ENCODE peak calls at places on chromosome 10, in eight cellular contexts. Q, J, P, R, I, N, T and A are unnamed samples.

GRCh38 chr10:103692421-103693069 is 162.8 kb downstream of the SH3PXD2A start:
- ATAC-seq in Q (no peak), J (no peak), P (peak), R (no peak), I (no peak), N (no peak), T (no peak), A (no peak)

GRCh38 chr10:124722812-124723783 is 21.1 kb downstream of the FAM53B start:
- ATAC-seq in Q (peak), J (peak), P (peak), R (no peak), I (no peak), N (peak), T (no peak), A (peak)

GRCh38 chr10:89341136-89341535 is 13.3 kb downstream of the IFIT3 start:
- ATAC-seq in Q (no peak), J (no peak), P (no peak), R (no peak), I (no peak), N (peak), T (no peak), A (no peak)

GRCh38 chr10:89553064-89553734 is 17.8 kb upstream of the SLC16A12 start:
- ATAC-seq in Q (peak), J (peak), P (no peak), R (no peak), I (no peak), N (no peak), T (peak), A (peak)

GRCh38 chr10:104935656-104936055 is 294.6 kb downstream of the SORCS3 start:
- ATAC-seq in Q (no peak), J (no peak), P (no peak), R (no peak), I (no peak), N (no peak), T (no peak), A (no peak)

GRCh38 chr10:16449454-16449853 is 12.6 kb downstream of the PTER start:
- ATAC-seq in Q (no peak), J (no peak), P (no peak), R (no peak), I (no peak), N (no peak), T (no peak), A (no peak)

GRCh38 chr10:87957702-87958101 is 94.3 kb downstream of the PTEN start:
- ATAC-seq in Q (no peak), J (no peak), P (no peak), R (no peak), I (no peak), N (no peak), T (no peak), A (no peak)

GRCh38 chr10:48548531-48549135 is 56.2 kb downstream of the ARHGAP22 start:
- ATAC-seq in Q (no peak), J (no peak), P (peak), R (peak), I (no peak), N (no peak), T (no peak), A (no peak)

GRCh38 chr10:78712147-78712546 is 356.6 kb upstream of the ZMIZ1 start:
- ATAC-seq in Q (peak), J (no peak), P (peak), R (no peak), I (no peak), N (no peak), T (peak), A (no peak)

GRCh38 chr10:133235891-133236321 is 1.7 kb upstream of the VENTX start:
- ATAC-seq in Q (peak), J (no peak), P (no peak), R (no peak), I (no peak), N (peak), T (no peak), A (peak)

GRCh38 chr10:131024259-131025131 is 287.0 kb downstream of the TCERG1L start:
- ATAC-seq in Q (no peak), J (no peak), P (no peak), R (no peak), I (peak), N (no peak), T (no peak), A (no peak)

GRCh38 chr10:30589441-30589840 is 40.1 kb downstream of the LYZL2 start:
- ATAC-seq in Q (peak), J (no peak), P (no peak), R (no peak), I (no peak), N (no peak), T (no peak), A (no peak)

GRCh38 chr10:7488418-7488829 is 77.6 kb upstream of the SFMBT2 start:
- ATAC-seq in Q (peak), J (no peak), P (no peak), R (no peak), I (peak), N (peak), T (no peak), A (peak)

GRCh38 chr10:5684971-5685763 is 529 bp downstream of the TASOR2 start:
- ATAC-seq in Q (peak), J (peak), P (peak), R (peak), I (peak), N (peak), T (peak), A (peak)

GRCh38 chr10:71526662-71527061 is 129.9 kb downstream of the CDH23 start:
- ATAC-seq in Q (no peak), J (no peak), P (no peak), R (no peak), I (no peak), N (no peak), T (no peak), A (no peak)

GRCh38 chr10:74081918-74082317 is 68.7 kb downstream of the AP3M1 start:
- ATAC-seq in Q (no peak), J (no peak), P (no peak), R (no peak), I (no peak), N (no peak), T (no peak), A (peak)

GRCh38 chr10:22657028-22657427 is 57.4 kb downstream of the PIP4K2A start:
- ATAC-seq in Q (peak), J (no peak), P (no peak), R (no peak), I (no peak), N (no peak), T (no peak), A (no peak)

GRCh38 chr10:124145109-124145860 is 51.9 kb upstream of the CHST15 start:
- ATAC-seq in Q (peak), J (peak), P (no peak), R (no peak), I (peak), N (peak), T (no peak), A (peak)

GRCh38 chr10:116699049-116699782 is 43.1 kb downstream of the HSPA12A start:
- ATAC-seq in Q (peak), J (no peak), P (no peak), R (no peak), I (no peak), N (no peak), T (no peak), A (no peak)

GRCh38 chr10:89342219-89342966 is 14.6 kb downstream of the IFIT3 start:
- ATAC-seq in Q (peak), J (no peak), P (peak), R (no peak), I (no peak), N (peak), T (no peak), A (peak)

GRCh38 chr10:17673517-17674051 is 29.6 kb downstream of the STAM start:
- ATAC-seq in Q (no peak), J (no peak), P (peak), R (peak), I (peak), N (no peak), T (peak), A (no peak)

GRCh38 chr10:32943854-32944661 is 14.0 kb downstream of the ITGB1 start:
- ATAC-seq in Q (peak), J (peak), P (peak), R (peak), I (no peak), N (peak), T (no peak), A (peak)

GRCh38 chr10:76352300-76352699 is 920.9 kb downstream of the LRMDA start:
- ATAC-seq in Q (no peak), J (no peak), P (no peak), R (no peak), I (no peak), N (no peak), T (peak), A (no peak)
- TF ChIP-seq POLR2A in Q (no peak), J (no peak), P (no peak), R (no peak), I (no peak), N (no peak), T (no peak), A (no peak)

GRCh38 chr10:118341678-118342637 is at the start of gene FAM204A:
- ATAC-seq in Q (peak), J (peak), P (peak), R (peak), I (peak), N (peak), T (peak), A (peak)
- TF ChIP-seq POLR2A in Q (no peak), J (peak), P (peak), R (peak), I (peak), N (peak), T (peak), A (peak)

DNA sequence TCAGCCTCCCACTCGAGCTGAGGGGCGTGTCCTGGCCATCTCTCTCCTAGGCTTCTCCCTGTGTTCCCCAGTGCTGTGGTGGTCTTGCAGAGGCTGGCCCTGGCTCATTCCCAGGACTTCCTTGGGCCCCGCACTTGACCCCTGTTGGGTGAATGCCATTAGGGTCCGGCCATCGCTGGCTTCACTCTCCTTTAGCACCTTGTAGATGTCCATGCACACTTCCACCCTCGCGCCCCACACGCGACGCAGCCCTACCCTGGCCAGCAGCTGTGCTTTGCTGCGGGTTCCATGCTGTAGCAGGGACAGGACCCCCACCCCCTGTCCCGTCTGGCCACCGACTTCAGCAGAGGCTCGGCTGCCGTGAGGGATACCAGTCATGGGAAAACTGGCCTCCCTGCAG is 46.3 kb downstream of the PITRM1 start:
- ATAC-seq in Q (no peak), J (no peak), P (no peak), R (no peak), I (no peak), N (no peak), T (no peak), A (no peak)
- TF ChIP-seq POLR2A in Q (no peak), J (no peak), P (no peak), R (no peak), I (no peak), N (no peak), T (no peak), A (no peak)

GRCh38 chr10:129851941-129852650 is 112.0 kb downstream of the EBF3 start:
- ATAC-seq in Q (no peak), J (no peak), P (no peak), R (no peak), I (no peak), N (no peak), T (no peak), A (no peak)
- TF ChIP-seq POLR2A in Q (no peak), J (no peak), P (no peak), R (no peak), I (no peak), N (no peak), T (no peak), A (no peak)

DNA sequence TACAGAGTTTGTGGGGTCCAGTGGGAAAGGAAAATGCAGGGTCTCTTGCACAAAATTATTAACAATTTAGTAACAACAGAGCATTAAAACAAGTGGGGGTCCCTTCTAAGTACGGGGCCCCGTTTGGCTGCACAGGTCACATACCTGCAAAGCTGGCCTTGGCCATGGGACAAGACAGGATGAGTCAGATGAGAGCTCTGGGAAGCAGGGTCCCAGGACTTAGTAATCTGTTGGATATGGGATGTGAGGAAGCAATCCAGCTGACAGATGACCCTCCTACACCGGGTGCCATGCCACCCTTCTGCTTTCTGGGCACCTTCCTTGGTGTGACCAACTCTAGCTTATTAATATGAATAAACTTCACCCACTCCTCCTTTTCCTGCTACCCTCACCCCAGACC is 3.2 kb upstream of the DUSP5 start:
- ATAC-seq in Q (no peak), J (no peak), P (no peak), R (no peak), I (no peak), N (no peak), T (no peak), A (no peak)
- TF ChIP-seq POLR2A in Q (no peak), J (no peak), P (no peak), R (no peak), I (no peak), N (no peak), T (no peak), A (no peak)

GRCh38 chr10:102123223-102123622 is 3.1 kb upstream of the LDB1 start:
- ATAC-seq in Q (no peak), J (no peak), P (no peak), R (no peak), I (no peak), N (no peak), T (no peak), A (no peak)

GRCh38 chr10:102120987-102121738 is 995 bp upstream of the LDB1 start:
- ATAC-seq in Q (peak), J (peak), P (peak), R (no peak), I (no peak), N (peak), T (no peak), A (peak)

GRCh38 chr10:102121739-102122372 is 1.7 kb upstream of the LDB1 start:
- ATAC-seq in Q (peak), J (no peak), P (no peak), R (peak), I (no peak), N (no peak), T (no peak), A (no peak)

GRCh38 chr10:102120142-102120986 is at the start of gene LDB1:
- ATAC-seq in Q (peak), J (peak), P (peak), R (peak), I (peak), N (peak), T (peak), A (peak)

GRCh38 chr10:102122450-102122849 is 2.3 kb upstream of the LDB1 start:
- ATAC-seq in Q (no peak), J (no peak), P (no peak), R (no peak), I (no peak), N (no peak), T (no peak), A (no peak)
- TF ChIP-seq POLR2A in Q (no peak), J (no peak), P (no peak), R (no peak), I (no peak), N (no peak), T (no peak), A (no peak)

GRCh38 chr10:96586419-96587254 is at the start of gene TM9SF3:
- ATAC-seq in Q (peak), J (peak), P (peak), R (peak), I (peak), N (peak), T (peak), A (peak)
- TF ChIP-seq POLR2A in Q (no peak), J (peak), P (peak), R (peak), I (peak), N (peak), T (peak), A (peak)